ENCODE peak calls at places on chromosomes 13 and 19, in seven cellular contexts. One of them, this sample, is unnamed.

GRCh38 chr13:35909837-35910236 is 221.3 kb downstream of the DCLK1 start:
- DNase-seq in activated naive CD8-positive, alpha-beta T cell treated with anti-CD3 and anti-CD28 coated beads for 36 hours: no peak
- DNase-seq in mammary epithelial cell: no peak
- DNase-seq in mucosa of descending colon: no peak
- DNase-seq in activated naive CD4-positive, alpha-beta T cell treated with Interleukin-2 at 50 U/mL for 16 hours: no peak
- DNase-seq in mesendoderm: no peak
- DNase-seq in CD8-positive, alpha-beta T cell: no peak
- DNase-seq in this sample: no peak

GRCh38 chr19:32363175-32363574 is 17.8 kb downstream of the ZNF507 start:
- DNase-seq in activated naive CD8-positive, alpha-beta T cell treated with anti-CD3 and anti-CD28 coated beads for 36 hours: no peak
- DNase-seq in mammary epithelial cell: peak
- DNase-seq in mucosa of descending colon: no peak
- DNase-seq in activated naive CD4-positive, alpha-beta T cell treated with Interleukin-2 at 50 U/mL for 16 hours: no peak
- DNase-seq in mesendoderm: no peak
- DNase-seq in CD8-positive, alpha-beta T cell: no peak
- DNase-seq in this sample: no peak

GRCh38 chr13:41500501-41500900 is 43.2 kb downstream of the RGCC start:
- DNase-seq in activated naive CD8-positive, alpha-beta T cell treated with anti-CD3 and anti-CD28 coated beads for 36 hours: peak
- DNase-seq in mammary epithelial cell: peak
- DNase-seq in mucosa of descending colon: peak
- DNase-seq in activated naive CD4-positive, alpha-beta T cell treated with Interleukin-2 at 50 U/mL for 16 hours: peak
- DNase-seq in mesendoderm: no peak
- DNase-seq in CD8-positive, alpha-beta T cell: peak
- DNase-seq in this sample: no peak

GRCh38 chr19:18718015-18718526 is 34.6 kb downstream of the CRTC1 start:
- DNase-seq in activated naive CD8-positive, alpha-beta T cell treated with anti-CD3 and anti-CD28 coated beads for 36 hours: no peak
- DNase-seq in mammary epithelial cell: no peak
- DNase-seq in mucosa of descending colon: no peak
- DNase-seq in activated naive CD4-positive, alpha-beta T cell treated with Interleukin-2 at 50 U/mL for 16 hours: no peak
- DNase-seq in mesendoderm: peak
- DNase-seq in CD8-positive, alpha-beta T cell: no peak
- DNase-seq in this sample: no peak

GRCh38 chr19:40534148-40534547 is 42.5 kb upstream of the SHKBP1 start:
- DNase-seq in activated naive CD8-positive, alpha-beta T cell treated with anti-CD3 and anti-CD28 coated beads for 36 hours: no peak
- DNase-seq in mammary epithelial cell: no peak
- DNase-seq in mucosa of descending colon: no peak
- DNase-seq in activated naive CD4-positive, alpha-beta T cell treated with Interleukin-2 at 50 U/mL for 16 hours: no peak
- DNase-seq in mesendoderm: no peak
- DNase-seq in CD8-positive, alpha-beta T cell: no peak
- DNase-seq in this sample: no peak

GRCh38 chr19:33175886-33176669 is 18.1 kb upstream of the LRP3 start:
- DNase-seq in activated naive CD8-positive, alpha-beta T cell treated with anti-CD3 and anti-CD28 coated beads for 36 hours: peak
- DNase-seq in mammary epithelial cell: peak
- DNase-seq in mucosa of descending colon: no peak
- DNase-seq in activated naive CD4-positive, alpha-beta T cell treated with Interleukin-2 at 50 U/mL for 16 hours: peak
- DNase-seq in mesendoderm: peak
- DNase-seq in CD8-positive, alpha-beta T cell: peak
- DNase-seq in this sample: no peak

GRCh38 chr19:33388231-33388816 is 14.8 kb downstream of the CEBPG start:
- DNase-seq in activated naive CD8-positive, alpha-beta T cell treated with anti-CD3 and anti-CD28 coated beads for 36 hours: no peak
- DNase-seq in mammary epithelial cell: no peak
- DNase-seq in mucosa of descending colon: peak
- DNase-seq in activated naive CD4-positive, alpha-beta T cell treated with Interleukin-2 at 50 U/mL for 16 hours: no peak
- DNase-seq in mesendoderm: no peak
- DNase-seq in CD8-positive, alpha-beta T cell: no peak
- DNase-seq in this sample: no peak

GRCh38 chr19:17496337-17496997 is 15.0 kb upstream of the PGLS start:
- DNase-seq in activated naive CD8-positive, alpha-beta T cell treated with anti-CD3 and anti-CD28 coated beads for 36 hours: peak
- DNase-seq in mammary epithelial cell: peak
- DNase-seq in mucosa of descending colon: peak
- DNase-seq in activated naive CD4-positive, alpha-beta T cell treated with Interleukin-2 at 50 U/mL for 16 hours: peak
- DNase-seq in mesendoderm: peak
- DNase-seq in CD8-positive, alpha-beta T cell: peak
- DNase-seq in this sample: peak

GRCh38 chr19:3857449-3858003 is 11.3 kb downstream of the ZFR2 start:
- DNase-seq in activated naive CD8-positive, alpha-beta T cell treated with anti-CD3 and anti-CD28 coated beads for 36 hours: no peak
- DNase-seq in mammary epithelial cell: no peak
- DNase-seq in mucosa of descending colon: no peak
- DNase-seq in activated naive CD4-positive, alpha-beta T cell treated with Interleukin-2 at 50 U/mL for 16 hours: no peak
- DNase-seq in mesendoderm: no peak
- DNase-seq in CD8-positive, alpha-beta T cell: no peak
- DNase-seq in this sample: no peak

GRCh38 chr13:77213644-77214043 is 113.2 kb downstream of the MYCBP2 start:
- DNase-seq in activated naive CD8-positive, alpha-beta T cell treated with anti-CD3 and anti-CD28 coated beads for 36 hours: no peak
- DNase-seq in mammary epithelial cell: no peak
- DNase-seq in mucosa of descending colon: no peak
- DNase-seq in activated naive CD4-positive, alpha-beta T cell treated with Interleukin-2 at 50 U/mL for 16 hours: no peak
- DNase-seq in mesendoderm: no peak
- DNase-seq in CD8-positive, alpha-beta T cell: no peak
- DNase-seq in this sample: peak

GRCh38 chr13:108437496-108437895 is 168.0 kb downstream of the TNFSF13B start:
- DNase-seq in activated naive CD8-positive, alpha-beta T cell treated with anti-CD3 and anti-CD28 coated beads for 36 hours: no peak
- DNase-seq in mammary epithelial cell: peak
- DNase-seq in mucosa of descending colon: no peak
- DNase-seq in activated naive CD4-positive, alpha-beta T cell treated with Interleukin-2 at 50 U/mL for 16 hours: no peak
- DNase-seq in mesendoderm: no peak
- DNase-seq in CD8-positive, alpha-beta T cell: no peak
- DNase-seq in this sample: peak

GRCh38 chr13:50543767-50544166 is 299.7 kb downstream of the DLEU7 start:
- DNase-seq in activated naive CD8-positive, alpha-beta T cell treated with anti-CD3 and anti-CD28 coated beads for 36 hours: no peak
- DNase-seq in mammary epithelial cell: no peak
- DNase-seq in mucosa of descending colon: no peak
- DNase-seq in activated naive CD4-positive, alpha-beta T cell treated with Interleukin-2 at 50 U/mL for 16 hours: no peak
- DNase-seq in mesendoderm: no peak
- DNase-seq in CD8-positive, alpha-beta T cell: no peak
- DNase-seq in this sample: peak

GRCh38 chr19:17075860-17076538 is 422 bp downstream of the MYO9B start:
- DNase-seq in activated naive CD8-positive, alpha-beta T cell treated with anti-CD3 and anti-CD28 coated beads for 36 hours: peak
- DNase-seq in mammary epithelial cell: peak
- DNase-seq in mucosa of descending colon: peak
- DNase-seq in activated naive CD4-positive, alpha-beta T cell treated with Interleukin-2 at 50 U/mL for 16 hours: peak
- DNase-seq in mesendoderm: peak
- DNase-seq in CD8-positive, alpha-beta T cell: peak
- DNase-seq in this sample: peak

GRCh38 chr13:51323824-51324511 is 15.5 kb upstream of the SERPINE3 start:
- DNase-seq in activated naive CD8-positive, alpha-beta T cell treated with anti-CD3 and anti-CD28 coated beads for 36 hours: no peak
- DNase-seq in mammary epithelial cell: peak
- DNase-seq in mucosa of descending colon: no peak
- DNase-seq in activated naive CD4-positive, alpha-beta T cell treated with Interleukin-2 at 50 U/mL for 16 hours: no peak
- DNase-seq in mesendoderm: no peak
- DNase-seq in CD8-positive, alpha-beta T cell: no peak
- DNase-seq in this sample: no peak

GRCh38 chr13:94813920-94814500 is 101.7 kb upstream of the SOX21 start:
- DNase-seq in activated naive CD8-positive, alpha-beta T cell treated with anti-CD3 and anti-CD28 coated beads for 36 hours: no peak
- DNase-seq in mammary epithelial cell: no peak
- DNase-seq in mucosa of descending colon: no peak
- DNase-seq in activated naive CD4-positive, alpha-beta T cell treated with Interleukin-2 at 50 U/mL for 16 hours: no peak
- DNase-seq in mesendoderm: no peak
- DNase-seq in CD8-positive, alpha-beta T cell: no peak
- DNase-seq in this sample: no peak

This sample was measured in brain microvascular endothelial cell.